ENCODE peak calls at places on chromosomes 16 and 17, in ten cellular contexts. One of them, this sample, is unnamed.

GRCh38 chr17:50513501-50513900 is 5.3 kb downstream of the MYCBPAP start:
- DNase-seq in kidney tubule cell: no peak
- DNase-seq in GOT3: no peak
- DNase-seq in NCI-H1105: no peak
- DNase-seq in psoas muscle: no peak
- DNase-seq in GDM1: no peak
- DNase-seq in GM04504: no peak
- DNase-seq in effector CD4-positive, alpha-beta T cell: no peak
- DNase-seq in fibroblast of the conjunctiva: no peak
- DNase-seq in hepatic stellate cell: no peak
- DNase-seq in this sample: no peak

GRCh38 chr17:13323990-13324389 is 277.7 kb downstream of the HS3ST3A1 start:
- DNase-seq in effector CD4-positive, alpha-beta T cell: no peak
- DNase-seq in psoas muscle: no peak
- DNase-seq in GOT3: no peak
- DNase-seq in hepatic stellate cell: no peak
- DNase-seq in kidney tubule cell: no peak
- DNase-seq in GDM1: no peak
- DNase-seq in NCI-H1105: no peak
- DNase-seq in GM04504: no peak
- DNase-seq in fibroblast of the conjunctiva: no peak
- DNase-seq in this sample: no peak

GRCh38 chr16:50448522-50448921 is 79.7 kb upstream of the BRD7 start:
- DNase-seq in NCI-H1105: no peak
- DNase-seq in GDM1: no peak
- DNase-seq in psoas muscle: no peak
- DNase-seq in effector CD4-positive, alpha-beta T cell: no peak
- DNase-seq in fibroblast of the conjunctiva: no peak
- DNase-seq in GM04504: no peak
- DNase-seq in kidney tubule cell: no peak
- DNase-seq in hepatic stellate cell: no peak
- DNase-seq in GOT3: no peak
- DNase-seq in this sample: no peak

GRCh38 chr17:11330871-11331270 is 89.9 kb downstream of the SHISA6 start:
- DNase-seq in GDM1: no peak
- DNase-seq in NCI-H1105: no peak
- DNase-seq in effector CD4-positive, alpha-beta T cell: no peak
- DNase-seq in GM04504: no peak
- DNase-seq in hepatic stellate cell: no peak
- DNase-seq in psoas muscle: no peak
- DNase-seq in fibroblast of the conjunctiva: peak
- DNase-seq in kidney tubule cell: peak
- DNase-seq in GOT3: no peak
- DNase-seq in this sample: no peak

GRCh38 chr17:45782889-45783592 is 1.1 kb upstream of the CRHR1 start:
- DNase-seq in hepatic stellate cell: no peak
- DNase-seq in NCI-H1105: peak
- DNase-seq in GDM1: no peak
- DNase-seq in psoas muscle: peak
- DNase-seq in kidney tubule cell: peak
- DNase-seq in GOT3: no peak
- DNase-seq in effector CD4-positive, alpha-beta T cell: no peak
- DNase-seq in fibroblast of the conjunctiva: no peak
- DNase-seq in GM04504: no peak
- DNase-seq in this sample: no peak

GRCh38 chr16:842631-843560 is 42.4 kb upstream of the GNG13 start:
- DNase-seq in kidney tubule cell: no peak
- DNase-seq in hepatic stellate cell: no peak
- DNase-seq in psoas muscle: peak
- DNase-seq in GOT3: no peak
- DNase-seq in GM04504: no peak
- DNase-seq in GDM1: no peak
- DNase-seq in NCI-H1105: no peak
- DNase-seq in fibroblast of the conjunctiva: no peak
- DNase-seq in effector CD4-positive, alpha-beta T cell: no peak
- DNase-seq in this sample: no peak

GRCh38 chr17:83203073-83203471 is 123.7 kb downstream of the METRNL start:
- DNase-seq in hepatic stellate cell: peak
- DNase-seq in effector CD4-positive, alpha-beta T cell: no peak
- DNase-seq in GM04504: peak
- DNase-seq in kidney tubule cell: no peak
- DNase-seq in GDM1: no peak
- DNase-seq in fibroblast of the conjunctiva: peak
- DNase-seq in NCI-H1105: no peak
- DNase-seq in GOT3: peak
- DNase-seq in psoas muscle: peak
- DNase-seq in this sample: no peak

GRCh38 chr16:59527206-59527997 is 793.3 kb upstream of the GOT2 start:
- DNase-seq in fibroblast of the conjunctiva: no peak
- DNase-seq in NCI-H1105: no peak
- DNase-seq in effector CD4-positive, alpha-beta T cell: no peak
- DNase-seq in psoas muscle: no peak
- DNase-seq in GOT3: no peak
- DNase-seq in GDM1: no peak
- DNase-seq in kidney tubule cell: no peak
- DNase-seq in GM04504: no peak
- DNase-seq in hepatic stellate cell: peak
- DNase-seq in this sample: no peak

GRCh38 chr16:88649924-88650748 is 717 bp downstream of the CYBA start:
- DNase-seq in hepatic stellate cell: peak
- DNase-seq in NCI-H1105: no peak
- DNase-seq in fibroblast of the conjunctiva: no peak
- DNase-seq in psoas muscle: no peak
- DNase-seq in effector CD4-positive, alpha-beta T cell: no peak
- DNase-seq in GDM1: no peak
- DNase-seq in kidney tubule cell: peak
- DNase-seq in GOT3: no peak
- DNase-seq in GM04504: no peak
- DNase-seq in this sample: peak

GRCh38 chr17:39553326-39553945 is 54.3 kb downstream of the NEUROD2 start:
- DNase-seq in GDM1: no peak
- DNase-seq in fibroblast of the conjunctiva: peak
- DNase-seq in hepatic stellate cell: peak
- DNase-seq in kidney tubule cell: peak
- DNase-seq in GOT3: no peak
- DNase-seq in GM04504: no peak
- DNase-seq in psoas muscle: no peak
- DNase-seq in effector CD4-positive, alpha-beta T cell: no peak
- DNase-seq in NCI-H1105: no peak
- DNase-seq in this sample: no peak

GRCh38 chr16:29114476-29115012 is 129.7 kb downstream of the LAT start:
- DNase-seq in hepatic stellate cell: no peak
- DNase-seq in psoas muscle: no peak
- DNase-seq in GOT3: no peak
- DNase-seq in NCI-H1105: no peak
- DNase-seq in GDM1: no peak
- DNase-seq in effector CD4-positive, alpha-beta T cell: no peak
- DNase-seq in kidney tubule cell: peak
- DNase-seq in fibroblast of the conjunctiva: no peak
- DNase-seq in GM04504: no peak
- DNase-seq in this sample: no peak

GRCh38 chr17:15031971-15032370 is 233.2 kb downstream of the PMP22 start:
- DNase-seq in kidney tubule cell: no peak
- DNase-seq in hepatic stellate cell: no peak
- DNase-seq in GDM1: no peak
- DNase-seq in GM04504: no peak
- DNase-seq in NCI-H1105: no peak
- DNase-seq in fibroblast of the conjunctiva: no peak
- DNase-seq in GOT3: no peak
- DNase-seq in effector CD4-positive, alpha-beta T cell: no peak
- DNase-seq in psoas muscle: no peak
- DNase-seq in this sample: no peak

GRCh38 chr17:81018044-81018802 is 16.7 kb upstream of the BAIAP2 start:
- DNase-seq in GOT3: no peak
- DNase-seq in psoas muscle: peak
- DNase-seq in fibroblast of the conjunctiva: no peak
- DNase-seq in effector CD4-positive, alpha-beta T cell: no peak
- DNase-seq in kidney tubule cell: peak
- DNase-seq in GDM1: peak
- DNase-seq in GM04504: no peak
- DNase-seq in hepatic stellate cell: no peak
- DNase-seq in NCI-H1105: no peak
- DNase-seq in this sample: no peak

GRCh38 chr17:48751733-48752398 is 23.3 kb upstream of the HOXB13 start:
- DNase-seq in GM04504: no peak
- DNase-seq in effector CD4-positive, alpha-beta T cell: no peak
- DNase-seq in fibroblast of the conjunctiva: no peak
- DNase-seq in GOT3: no peak
- DNase-seq in GDM1: no peak
- DNase-seq in psoas muscle: no peak
- DNase-seq in NCI-H1105: no peak
- DNase-seq in kidney tubule cell: no peak
- DNase-seq in hepatic stellate cell: no peak
- DNase-seq in this sample: no peak

GRCh38 chr17:60685437-60685836 is 7.8 kb downstream of the BCAS3 start:
- DNase-seq in GOT3: no peak
- DNase-seq in psoas muscle: no peak
- DNase-seq in GM04504: no peak
- DNase-seq in hepatic stellate cell: no peak
- DNase-seq in kidney tubule cell: no peak
- DNase-seq in effector CD4-positive, alpha-beta T cell: no peak
- DNase-seq in GDM1: no peak
- DNase-seq in NCI-H1105: no peak
- DNase-seq in fibroblast of the conjunctiva: no peak
- DNase-seq in this sample: no peak

GRCh38 chr16:76665571-76666275 is 388.5 kb downstream of the CNTNAP4 start:
- DNase-seq in GM04504: no peak
- DNase-seq in fibroblast of the conjunctiva: no peak
- DNase-seq in psoas muscle: no peak
- DNase-seq in NCI-H1105: no peak
- DNase-seq in kidney tubule cell: no peak
- DNase-seq in hepatic stellate cell: no peak
- DNase-seq in effector CD4-positive, alpha-beta T cell: no peak
- DNase-seq in GDM1: no peak
- DNase-seq in GOT3: no peak
- DNase-seq in this sample: peak

GRCh38 chr16:22924492-22924891 is 110.5 kb downstream of the HS3ST2 start:
- DNase-seq in effector CD4-positive, alpha-beta T cell: no peak
- DNase-seq in kidney tubule cell: no peak
- DNase-seq in psoas muscle: no peak
- DNase-seq in fibroblast of the conjunctiva: no peak
- DNase-seq in GDM1: no peak
- DNase-seq in NCI-H1105: peak
- DNase-seq in GM04504: no peak
- DNase-seq in GOT3: no peak
- DNase-seq in hepatic stellate cell: no peak
- DNase-seq in this sample: no peak

GRCh38 chr16:9042943-9043680 is 48.3 kb upstream of the HAPSTR1 start:
- DNase-seq in psoas muscle: no peak
- DNase-seq in GDM1: no peak
- DNase-seq in kidney tubule cell: no peak
- DNase-seq in GOT3: no peak
- DNase-seq in effector CD4-positive, alpha-beta T cell: no peak
- DNase-seq in NCI-H1105: no peak
- DNase-seq in hepatic stellate cell: peak
- DNase-seq in GM04504: peak
- DNase-seq in fibroblast of the conjunctiva: peak
- DNase-seq in this sample: no peak

GRCh38 chr17:63349478-63350000 is 96.6 kb downstream of the CYB561 start:
- DNase-seq in psoas muscle: no peak
- DNase-seq in GOT3: no peak
- DNase-seq in NCI-H1105: no peak
- DNase-seq in GDM1: no peak
- DNase-seq in hepatic stellate cell: peak
- DNase-seq in fibroblast of the conjunctiva: no peak
- DNase-seq in kidney tubule cell: no peak
- DNase-seq in effector CD4-positive, alpha-beta T cell: no peak
- DNase-seq in GM04504: no peak
- DNase-seq in this sample: no peak

GRCh38 chr17:82869536-82869935 is 29.7 kb upstream of the ZNF750 start:
- DNase-seq in GDM1: no peak
- DNase-seq in GOT3: no peak
- DNase-seq in effector CD4-positive, alpha-beta T cell: no peak
- DNase-seq in hepatic stellate cell: no peak
- DNase-seq in fibroblast of the conjunctiva: no peak
- DNase-seq in psoas muscle: peak
- DNase-seq in NCI-H1105: no peak
- DNase-seq in GM04504: no peak
- DNase-seq in kidney tubule cell: no peak
- DNase-seq in this sample: no peak

GRCh38 chr17:8226536-8227237 is 16.3 kb upstream of the AURKB start:
- DNase-seq in kidney tubule cell: peak
- DNase-seq in GOT3: peak
- DNase-seq in hepatic stellate cell: peak
- DNase-seq in GM04504: peak
- DNase-seq in effector CD4-positive, alpha-beta T cell: no peak
- DNase-seq in fibroblast of the conjunctiva: peak
- DNase-seq in GDM1: peak
- DNase-seq in psoas muscle: peak
- DNase-seq in NCI-H1105: peak
- DNase-seq in this sample: no peak

GRCh38 chr17:31580331-31581021 is 189.0 kb downstream of the RAB11FIP4 start:
- DNase-seq in GDM1: no peak
- DNase-seq in kidney tubule cell: peak
- DNase-seq in effector CD4-positive, alpha-beta T cell: no peak
- DNase-seq in hepatic stellate cell: peak
- DNase-seq in GM04504: no peak
- DNase-seq in psoas muscle: peak
- DNase-seq in GOT3: peak
- DNase-seq in NCI-H1105: no peak
- DNase-seq in fibroblast of the conjunctiva: no peak
- DNase-seq in this sample: no peak

GRCh38 chr16:10519929-10520868 is 60.2 kb downstream of the EMP2 start:
- DNase-seq in psoas muscle: no peak
- DNase-seq in fibroblast of the conjunctiva: no peak
- DNase-seq in GDM1: no peak
- DNase-seq in effector CD4-positive, alpha-beta T cell: no peak
- DNase-seq in GOT3: no peak
- DNase-seq in NCI-H1105: no peak
- DNase-seq in GM04504: no peak
- DNase-seq in kidney tubule cell: no peak
- DNase-seq in hepatic stellate cell: no peak
- DNase-seq in this sample: no peak

GRCh38 chr17:19242926-19243325 is 5.8 kb downstream of the EPN2 start:
- DNase-seq in GOT3: no peak
- DNase-seq in effector CD4-positive, alpha-beta T cell: no peak
- DNase-seq in psoas muscle: no peak
- DNase-seq in GDM1: no peak
- DNase-seq in GM04504: no peak
- DNase-seq in NCI-H1105: no peak
- DNase-seq in kidney tubule cell: no peak
- DNase-seq in hepatic stellate cell: no peak
- DNase-seq in fibroblast of the conjunctiva: no peak
- DNase-seq in this sample: no peak

GRCh38 chr16:49491736-49492089 is 118.1 kb downstream of the C16orf78 start:
- DNase-seq in hepatic stellate cell: peak
- DNase-seq in fibroblast of the conjunctiva: no peak
- DNase-seq in effector CD4-positive, alpha-beta T cell: no peak
- DNase-seq in GM04504: no peak
- DNase-seq in kidney tubule cell: peak
- DNase-seq in psoas muscle: peak
- DNase-seq in GDM1: no peak
- DNase-seq in GOT3: no peak
- DNase-seq in NCI-H1105: no peak
- DNase-seq in this sample: no peak

GRCh38 chr16:27434141-27435051 is 32.4 kb downstream of the IL21R start:
- DNase-seq in GOT3: no peak
- DNase-seq in hepatic stellate cell: no peak
- DNase-seq in effector CD4-positive, alpha-beta T cell: no peak
- DNase-seq in GM04504: no peak
- DNase-seq in kidney tubule cell: no peak
- DNase-seq in GDM1: no peak
- DNase-seq in fibroblast of the conjunctiva: no peak
- DNase-seq in psoas muscle: no peak
- DNase-seq in NCI-H1105: no peak
- DNase-seq in this sample: no peak

GRCh38 chr17:19747829-19748806 is at the start of gene ALDH3A1:
- DNase-seq in effector CD4-positive, alpha-beta T cell: no peak
- DNase-seq in kidney tubule cell: no peak
- DNase-seq in GM04504: no peak
- DNase-seq in hepatic stellate cell: no peak
- DNase-seq in NCI-H1105: no peak
- DNase-seq in fibroblast of the conjunctiva: peak
- DNase-seq in GOT3: no peak
- DNase-seq in psoas muscle: no peak
- DNase-seq in GDM1: no peak
- DNase-seq in this sample: no peak

GRCh38 chr17:11720816-11721215 is 122.5 kb downstream of the DNAH9 start:
- DNase-seq in psoas muscle: no peak
- DNase-seq in GDM1: no peak
- DNase-seq in hepatic stellate cell: no peak
- DNase-seq in fibroblast of the conjunctiva: no peak
- DNase-seq in NCI-H1105: no peak
- DNase-seq in effector CD4-positive, alpha-beta T cell: no peak
- DNase-seq in kidney tubule cell: no peak
- DNase-seq in GOT3: no peak
- DNase-seq in GM04504: no peak
- DNase-seq in this sample: no peak

This sample was measured in NAMALWA.